ENCODE peak calls at places on chromosomes 3 and 15, in eight cellular contexts. One of them, this sample, is unnamed.

GRCh38 chr3:52280046-52280445 is 1.6 kb upstream of the WDR82 start:
- DNase-seq in body of pancreas: no peak
- DNase-seq in gastrocnemius medialis: no peak
- DNase-seq in GM12878: no peak
- DNase-seq in ascending aorta: no peak
- DNase-seq in adrenal gland: no peak
- DNase-seq in AG04450: no peak
- DNase-seq in fibroblast of mammary gland: peak
- DNase-seq in this sample: peak

GRCh38 chr15:30872341-30872748 is 31.4 kb upstream of the FAN1 start:
- DNase-seq in fibroblast of mammary gland: peak
- DNase-seq in gastrocnemius medialis: no peak
- DNase-seq in ascending aorta: no peak
- DNase-seq in GM12878: no peak
- DNase-seq in body of pancreas: no peak
- DNase-seq in adrenal gland: no peak
- DNase-seq in AG04450: no peak
- DNase-seq in this sample: no peak

GRCh38 chr15:71334874-71335273 is 219.6 kb downstream of the THSD4 start:
- DNase-seq in adrenal gland: no peak
- DNase-seq in gastrocnemius medialis: no peak
- DNase-seq in body of pancreas: no peak
- DNase-seq in GM12878: no peak
- DNase-seq in AG04450: no peak
- DNase-seq in ascending aorta: no peak
- DNase-seq in fibroblast of mammary gland: peak
- DNase-seq in this sample: no peak

GRCh38 chr3:56976666-56977560 is 83.6 kb upstream of the SPATA12 start:
- DNase-seq in fibroblast of mammary gland: peak
- DNase-seq in body of pancreas: no peak
- DNase-seq in GM12878: no peak
- DNase-seq in adrenal gland: peak
- DNase-seq in gastrocnemius medialis: no peak
- DNase-seq in AG04450: no peak
- DNase-seq in ascending aorta: peak
- DNase-seq in this sample: no peak

GRCh38 chr15:96038650-96039049 is 291.9 kb upstream of the NR2F2 start:
- DNase-seq in AG04450: no peak
- DNase-seq in body of pancreas: no peak
- DNase-seq in GM12878: peak
- DNase-seq in adrenal gland: no peak
- DNase-seq in fibroblast of mammary gland: peak
- DNase-seq in ascending aorta: no peak
- DNase-seq in gastrocnemius medialis: no peak
- DNase-seq in this sample: no peak

GRCh38 chr3:174397848-174398247 is 461.3 kb upstream of the NAALADL2 start:
- DNase-seq in adrenal gland: no peak
- DNase-seq in fibroblast of mammary gland: peak
- DNase-seq in GM12878: no peak
- DNase-seq in AG04450: no peak
- DNase-seq in ascending aorta: no peak
- DNase-seq in gastrocnemius medialis: no peak
- DNase-seq in body of pancreas: no peak
- DNase-seq in this sample: peak

GRCh38 chr3:183085634-183086390 is 13.5 kb downstream of the MCCC1 start:
- DNase-seq in body of pancreas: peak
- DNase-seq in adrenal gland: no peak
- DNase-seq in fibroblast of mammary gland: peak
- DNase-seq in GM12878: no peak
- DNase-seq in AG04450: no peak
- DNase-seq in gastrocnemius medialis: no peak
- DNase-seq in ascending aorta: no peak
- DNase-seq in this sample: no peak

GRCh38 chr3:139574026-139574947 is 34.7 kb upstream of the RBP1 start:
- DNase-seq in adrenal gland: peak
- DNase-seq in body of pancreas: peak
- DNase-seq in gastrocnemius medialis: peak
- DNase-seq in ascending aorta: no peak
- DNase-seq in AG04450: no peak
- DNase-seq in fibroblast of mammary gland: peak
- DNase-seq in GM12878: no peak
- DNase-seq in this sample: no peak

GRCh38 chr3:187550446-187550845 is 119.7 kb downstream of the SST start:
- DNase-seq in fibroblast of mammary gland: peak
- DNase-seq in gastrocnemius medialis: no peak
- DNase-seq in GM12878: no peak
- DNase-seq in body of pancreas: no peak
- DNase-seq in ascending aorta: no peak
- DNase-seq in adrenal gland: no peak
- DNase-seq in AG04450: no peak
- DNase-seq in this sample: no peak

GRCh38 chr15:48975713-48976419 is 12.1 kb upstream of the SHC4 start:
- DNase-seq in body of pancreas: peak
- DNase-seq in AG04450: no peak
- DNase-seq in adrenal gland: peak
- DNase-seq in gastrocnemius medialis: peak
- DNase-seq in GM12878: no peak
- DNase-seq in ascending aorta: peak
- DNase-seq in fibroblast of mammary gland: peak
- DNase-seq in this sample: peak

GRCh38 chr15:77282333-77282732 is 137.6 kb downstream of the PEAK1 start:
- DNase-seq in gastrocnemius medialis: peak
- DNase-seq in body of pancreas: peak
- DNase-seq in AG04450: peak
- DNase-seq in adrenal gland: peak
- DNase-seq in GM12878: no peak
- DNase-seq in ascending aorta: no peak
- DNase-seq in fibroblast of mammary gland: peak
- DNase-seq in this sample: peak

GRCh38 chr3:157921271-157921670 is 184.9 kb downstream of the SHOX2 start:
- DNase-seq in fibroblast of mammary gland: no peak
- DNase-seq in AG04450: no peak
- DNase-seq in gastrocnemius medialis: no peak
- DNase-seq in body of pancreas: no peak
- DNase-seq in ascending aorta: no peak
- DNase-seq in GM12878: no peak
- DNase-seq in adrenal gland: no peak
- DNase-seq in this sample: no peak

GRCh38 chr15:63466378-63467192 is 37.8 kb upstream of the USP3 start:
- DNase-seq in ascending aorta: peak
- DNase-seq in gastrocnemius medialis: peak
- DNase-seq in GM12878: no peak
- DNase-seq in adrenal gland: no peak
- DNase-seq in body of pancreas: peak
- DNase-seq in AG04450: peak
- DNase-seq in fibroblast of mammary gland: peak
- DNase-seq in this sample: no peak

GRCh38 chr3:184361932-184362667 is 590 bp downstream of the POLR2H start:
- DNase-seq in gastrocnemius medialis: no peak
- DNase-seq in fibroblast of mammary gland: peak
- DNase-seq in GM12878: no peak
- DNase-seq in ascending aorta: peak
- DNase-seq in body of pancreas: peak
- DNase-seq in adrenal gland: peak
- DNase-seq in AG04450: no peak
- DNase-seq in this sample: no peak

GRCh38 chr3:23864954-23865353 is 51.8 kb downstream of the NKIRAS1 start:
- DNase-seq in AG04450: no peak
- DNase-seq in body of pancreas: peak
- DNase-seq in GM12878: no peak
- DNase-seq in gastrocnemius medialis: no peak
- DNase-seq in fibroblast of mammary gland: no peak
- DNase-seq in adrenal gland: peak
- DNase-seq in ascending aorta: no peak
- DNase-seq in this sample: no peak

GRCh38 chr3:125582707-125583106 is 12.6 kb downstream of the OSBPL11 start:
- DNase-seq in GM12878: no peak
- DNase-seq in fibroblast of mammary gland: no peak
- DNase-seq in adrenal gland: no peak
- DNase-seq in ascending aorta: no peak
- DNase-seq in gastrocnemius medialis: no peak
- DNase-seq in AG04450: no peak
- DNase-seq in body of pancreas: no peak
- DNase-seq in this sample: no peak

GRCh38 chr3:105513042-105513441 is 146.3 kb downstream of the ALCAM start:
- DNase-seq in body of pancreas: no peak
- DNase-seq in ascending aorta: no peak
- DNase-seq in gastrocnemius medialis: no peak
- DNase-seq in GM12878: no peak
- DNase-seq in fibroblast of mammary gland: peak
- DNase-seq in adrenal gland: no peak
- DNase-seq in AG04450: peak
- DNase-seq in this sample: peak

GRCh38 chr3:197203714-197204146 is 94.7 kb downstream of the DLG1 start:
- DNase-seq in AG04450: no peak
- DNase-seq in ascending aorta: no peak
- DNase-seq in GM12878: no peak
- DNase-seq in body of pancreas: no peak
- DNase-seq in adrenal gland: no peak
- DNase-seq in gastrocnemius medialis: no peak
- DNase-seq in fibroblast of mammary gland: no peak
- DNase-seq in this sample: no peak

GRCh38 chr3:76585794-76586392 is 454.0 kb upstream of the ROBO2 start:
- DNase-seq in adrenal gland: no peak
- DNase-seq in fibroblast of mammary gland: peak
- DNase-seq in gastrocnemius medialis: no peak
- DNase-seq in body of pancreas: no peak
- DNase-seq in AG04450: no peak
- DNase-seq in GM12878: no peak
- DNase-seq in ascending aorta: no peak
- DNase-seq in this sample: no peak

GRCh38 chr3:133712017-133712416 is 34.2 kb upstream of the TF start:
- DNase-seq in ascending aorta: no peak
- DNase-seq in adrenal gland: no peak
- DNase-seq in body of pancreas: no peak
- DNase-seq in GM12878: no peak
- DNase-seq in fibroblast of mammary gland: no peak
- DNase-seq in AG04450: no peak
- DNase-seq in gastrocnemius medialis: no peak
- DNase-seq in this sample: no peak

GRCh38 chr3:141845407-141846049 is 30.9 kb upstream of the ATP1B3 start:
- DNase-seq in body of pancreas: no peak
- DNase-seq in gastrocnemius medialis: no peak
- DNase-seq in ascending aorta: no peak
- DNase-seq in adrenal gland: no peak
- DNase-seq in fibroblast of mammary gland: no peak
- DNase-seq in AG04450: no peak
- DNase-seq in GM12878: no peak
- DNase-seq in this sample: no peak

GRCh38 chr3:30751610-30752299 is 142.7 kb downstream of the GADL1 start:
- DNase-seq in GM12878: peak
- DNase-seq in body of pancreas: peak
- DNase-seq in gastrocnemius medialis: no peak
- DNase-seq in ascending aorta: no peak
- DNase-seq in AG04450: no peak
- DNase-seq in adrenal gland: no peak
- DNase-seq in fibroblast of mammary gland: peak
- DNase-seq in this sample: peak

GRCh38 chr3:28053759-28054158 is 187.7 kb upstream of the CMC1 start:
- DNase-seq in gastrocnemius medialis: no peak
- DNase-seq in body of pancreas: no peak
- DNase-seq in AG04450: no peak
- DNase-seq in GM12878: no peak
- DNase-seq in ascending aorta: no peak
- DNase-seq in fibroblast of mammary gland: peak
- DNase-seq in adrenal gland: no peak
- DNase-seq in this sample: no peak

GRCh38 chr3:8567784-8568575 is 66.4 kb downstream of the LMCD1 start:
- DNase-seq in adrenal gland: no peak
- DNase-seq in AG04450: no peak
- DNase-seq in ascending aorta: peak
- DNase-seq in gastrocnemius medialis: no peak
- DNase-seq in GM12878: no peak
- DNase-seq in body of pancreas: no peak
- DNase-seq in fibroblast of mammary gland: peak
- DNase-seq in this sample: no peak

GRCh38 chr3:194422188-194422587 is 23.1 kb upstream of the GP5 start:
- DNase-seq in GM12878: no peak
- DNase-seq in ascending aorta: no peak
- DNase-seq in AG04450: peak
- DNase-seq in gastrocnemius medialis: no peak
- DNase-seq in fibroblast of mammary gland: peak
- DNase-seq in body of pancreas: no peak
- DNase-seq in adrenal gland: no peak
- DNase-seq in this sample: no peak

GRCh38 chr15:40103124-40103858 is 5.4 kb downstream of the BMF start:
- DNase-seq in GM12878: no peak
- DNase-seq in fibroblast of mammary gland: peak
- DNase-seq in AG04450: no peak
- DNase-seq in gastrocnemius medialis: peak
- DNase-seq in body of pancreas: peak
- DNase-seq in adrenal gland: peak
- DNase-seq in ascending aorta: peak
- DNase-seq in this sample: no peak

GRCh38 chr15:100781961-100782525 is 97.6 kb upstream of the ALDH1A3 start:
- DNase-seq in ascending aorta: peak
- DNase-seq in AG04450: no peak
- DNase-seq in GM12878: no peak
- DNase-seq in adrenal gland: no peak
- DNase-seq in body of pancreas: no peak
- DNase-seq in gastrocnemius medialis: no peak
- DNase-seq in fibroblast of mammary gland: no peak
- DNase-seq in this sample: no peak
- H3K4me3 ChIP-seq in ascending aorta: no peak
- H3K4me3 ChIP-seq in AG04450: no peak
- H3K4me3 ChIP-seq in GM12878: no peak
- H3K4me3 ChIP-seq in adrenal gland: no peak
- H3K4me3 ChIP-seq in body of pancreas: no peak
- H3K4me3 ChIP-seq in gastrocnemius medialis: no peak
- H3K4me3 ChIP-seq in fibroblast of mammary gland: no peak
- H3K4me3 ChIP-seq in this sample: no peak

GRCh38 chr3:81925385-81925784 is 163.9 kb upstream of the GBE1 start:
- DNase-seq in fibroblast of mammary gland: no peak
- DNase-seq in AG04450: no peak
- DNase-seq in gastrocnemius medialis: no peak
- DNase-seq in adrenal gland: no peak
- DNase-seq in GM12878: no peak
- DNase-seq in ascending aorta: no peak
- DNase-seq in body of pancreas: no peak
- DNase-seq in this sample: no peak
- H3K4me3 ChIP-seq in fibroblast of mammary gland: no peak
- H3K4me3 ChIP-seq in AG04450: no peak
- H3K4me3 ChIP-seq in gastrocnemius medialis: no peak
- H3K4me3 ChIP-seq in adrenal gland: no peak
- H3K4me3 ChIP-seq in GM12878: no peak
- H3K4me3 ChIP-seq in ascending aorta: no peak
- H3K4me3 ChIP-seq in body of pancreas: no peak
- H3K4me3 ChIP-seq in this sample: no peak

GRCh38 chr3:98038876-98039275 is 3.8 kb upstream of the GABRR3 start:
- DNase-seq in ascending aorta: no peak
- DNase-seq in gastrocnemius medialis: no peak
- DNase-seq in adrenal gland: no peak
- DNase-seq in body of pancreas: no peak
- DNase-seq in fibroblast of mammary gland: no peak
- DNase-seq in GM12878: no peak
- DNase-seq in AG04450: no peak
- DNase-seq in this sample: no peak
- H3K4me3 ChIP-seq in ascending aorta: no peak
- H3K4me3 ChIP-seq in gastrocnemius medialis: no peak
- H3K4me3 ChIP-seq in adrenal gland: no peak
- H3K4me3 ChIP-seq in body of pancreas: no peak
- H3K4me3 ChIP-seq in fibroblast of mammary gland: no peak
- H3K4me3 ChIP-seq in GM12878: peak
- H3K4me3 ChIP-seq in AG04450: no peak
- H3K4me3 ChIP-seq in this sample: no peak

GRCh38 chr3:123112232-123112631 is 45.4 kb downstream of the PDIA5 start:
- DNase-seq in adrenal gland: no peak
- DNase-seq in GM12878: no peak
- DNase-seq in ascending aorta: no peak
- DNase-seq in gastrocnemius medialis: no peak
- DNase-seq in AG04450: no peak
- DNase-seq in body of pancreas: no peak
- DNase-seq in fibroblast of mammary gland: no peak
- DNase-seq in this sample: no peak
- H3K4me3 ChIP-seq in adrenal gland: no peak
- H3K4me3 ChIP-seq in GM12878: no peak
- H3K4me3 ChIP-seq in ascending aorta: no peak
- H3K4me3 ChIP-seq in gastrocnemius medialis: no peak
- H3K4me3 ChIP-seq in AG04450: no peak
- H3K4me3 ChIP-seq in body of pancreas: no peak
- H3K4me3 ChIP-seq in fibroblast of mammary gland: no peak
- H3K4me3 ChIP-seq in this sample: no peak

This sample was measured in astrocyte of the cerebellum.